ENCODE peak calls at places on chromosomes 16 and 17, in four cellular contexts. G, X, U and O are unnamed samples.
A peak's percentile ranks its signal among the peaks of the same experiment; 100 is the strongest.

GRCh38 chr17:81682565-81683207 is 911 bp downstream of the ARL16 start:
- DNase-seq in G (no peak), X (no peak), U (no peak), O (no peak)

GRCh38 chr17:33651631-33652030 is 358.5 kb upstream of the ASIC2 start:
- DNase-seq in G (no peak), X (no peak), U (no peak), O (no peak)

GRCh38 chr16:20336955-20337354 is 9.6 kb upstream of the GP2 start:
- DNase-seq in G (no peak), X (no peak), U (no peak), O (no peak)

GRCh38 chr16:55955845-55956244 is 80.7 kb upstream of the CES5A start:
- DNase-seq in G (no peak), X (no peak), U (peak; percentile 20), O (peak; percentile 4)

GRCh38 chr17:3659541-3660111 is 8.8 kb downstream of the TAX1BP3 start:
- DNase-seq in G (no peak), X (no peak), U (no peak), O (no peak)

GRCh38 chr17:82092995-82093751 is 4.9 kb downstream of the FASN start:
- DNase-seq in G (no peak), X (no peak), U (no peak), O (no peak)

GRCh38 chr16:77273815-77274214 is 74.6 kb downstream of the SYCE1L start:
- DNase-seq in G (no peak), X (no peak), U (no peak), O (no peak)

GRCh38 chr16:25834101-25834500 is 142.3 kb downstream of the HS3ST4 start:
- DNase-seq in G (no peak), X (no peak), U (no peak), O (no peak)

GRCh38 chr16:66905633-66906539 is 12.8 kb downstream of the CDH16 start:
- DNase-seq in G (peak; percentile 63), X (peak; percentile 30), U (no peak), O (no peak)

GRCh38 chr17:38563362-38564253 is 42.1 kb downstream of the SRCIN1 start:
- DNase-seq in G (no peak), X (no peak), U (no peak), O (no peak)

GRCh38 chr17:82204831-82205719 is 7.6 kb downstream of the CCDC57 start:
- DNase-seq in G (no peak), X (no peak), U (no peak), O (no peak)

GRCh38 chr16:1615761-1616160 is 3.6 kb downstream of the CRAMP1 start:
- DNase-seq in G (no peak), X (no peak), U (no peak), O (no peak)

GRCh38 chr16:29912087-29912486 is 11.8 kb downstream of the ASPHD1 start:
- DNase-seq in G (no peak), X (no peak), U (no peak), O (no peak)

GRCh38 chr16:58456193-58456592 is 43.8 kb upstream of the NDRG4 start:
- DNase-seq in G (no peak), X (no peak), U (no peak), O (no peak)

GRCh38 chr17:80704381-80704819 is 159.8 kb downstream of the RPTOR start:
- DNase-seq in G (no peak), X (no peak), U (no peak), O (no peak)

GRCh38 chr17:10116267-10116666 is 82.1 kb downstream of the GAS7 start:
- DNase-seq in G (no peak), X (no peak), U (no peak), O (no peak)

GRCh38 chr16:69865701-69866100 is 85.4 kb upstream of the CLEC18A start:
- DNase-seq in G (no peak), X (no peak), U (no peak), O (no peak)

GRCh38 chr17:76034433-76035185 is 7.5 kb upstream of the EVPL start:
- DNase-seq in G (no peak), X (no peak), U (no peak), O (no peak)

GRCh38 chr16:12006637-12007036 is 30.1 kb downstream of the SNX29 start:
- DNase-seq in G (no peak), X (no peak), U (no peak), O (no peak)